ENCODE peak calls at places on chromosome 3, in five cellular contexts. One of them, this sample, is unnamed. For H3K4me1, the result is how much of the 10 kb centered on the place peaks cover.

GRCh38 chr3:100468676-100469075 is 23.7 kb upstream of the TMEM45A start:
- DNase-seq in adrenal gland: no peak
- DNase-seq in PC-9: no peak
- DNase-seq in esophagus squamous epithelium: no peak
- DNase-seq in psoas muscle: no peak
- DNase-seq in this sample: no peak

GRCh38 chr3:10682692-10683091 is 133.3 kb upstream of the SLC6A11 start:
- DNase-seq in adrenal gland: no peak
- DNase-seq in PC-9: no peak
- DNase-seq in esophagus squamous epithelium: no peak
- DNase-seq in psoas muscle: no peak
- DNase-seq in this sample: no peak

GRCh38 chr3:8001307-8001706 is 500.3 kb upstream of the LMCD1 start:
- DNase-seq in adrenal gland: no peak
- DNase-seq in PC-9: no peak
- DNase-seq in esophagus squamous epithelium: no peak
- DNase-seq in psoas muscle: no peak
- DNase-seq in this sample: no peak

GRCh38 chr3:41198526-41198925 is 779 bp upstream of the CTNNB1 start:
- DNase-seq in adrenal gland: peak
- DNase-seq in PC-9: no peak
- DNase-seq in esophagus squamous epithelium: no peak
- DNase-seq in psoas muscle: peak
- DNase-seq in this sample: peak

GRCh38 chr3:98536456-98537017 is 4.8 kb downstream of the GPR15 start:
- DNase-seq in adrenal gland: no peak
- DNase-seq in PC-9: no peak
- DNase-seq in esophagus squamous epithelium: no peak
- DNase-seq in psoas muscle: no peak
- DNase-seq in this sample: no peak

GRCh38 chr3:54506603-54507002 is 384.3 kb downstream of the CACNA2D3 start:
- DNase-seq in adrenal gland: no peak
- DNase-seq in PC-9: no peak
- DNase-seq in esophagus squamous epithelium: no peak
- DNase-seq in psoas muscle: no peak
- DNase-seq in this sample: no peak

GRCh38 chr3:113436794-113437193 is 4.5 kb downstream of the CFAP44 start:
- DNase-seq in adrenal gland: peak
- DNase-seq in PC-9: no peak
- DNase-seq in esophagus squamous epithelium: no peak
- DNase-seq in psoas muscle: no peak
- DNase-seq in this sample: no peak

GRCh38 chr3:66298591-66298990 is 77.8 kb downstream of the SLC25A26 start:
- DNase-seq in adrenal gland: no peak
- DNase-seq in PC-9: no peak
- DNase-seq in esophagus squamous epithelium: no peak
- DNase-seq in psoas muscle: no peak
- DNase-seq in this sample: no peak

GRCh38 chr3:43675593-43675992 is 15.1 kb upstream of the ABHD5 start:
- DNase-seq in adrenal gland: no peak
- DNase-seq in PC-9: no peak
- DNase-seq in esophagus squamous epithelium: no peak
- DNase-seq in psoas muscle: no peak
- DNase-seq in this sample: no peak

GRCh38 chr3:146528954-146529353 is 15.5 kb downstream of the PLSCR1 start:
- DNase-seq in adrenal gland: no peak
- DNase-seq in PC-9: no peak
- DNase-seq in esophagus squamous epithelium: no peak
- DNase-seq in psoas muscle: no peak
- DNase-seq in this sample: no peak

GRCh38 chr3:126529585-126530170 is 5.7 kb downstream of the CHST13 start:
- DNase-seq in adrenal gland: no peak
- DNase-seq in PC-9: no peak
- DNase-seq in esophagus squamous epithelium: no peak
- DNase-seq in psoas muscle: no peak
- DNase-seq in this sample: no peak

GRCh38 chr3:10196389-10197052 is 31.8 kb downstream of the IRAK2 start:
- DNase-seq in adrenal gland: peak
- DNase-seq in PC-9: no peak
- DNase-seq in esophagus squamous epithelium: no peak
- DNase-seq in psoas muscle: peak
- DNase-seq in this sample: no peak

GRCh38 chr3:184562875-184563568 is 1.4 kb downstream of the EPHB3 start:
- DNase-seq in adrenal gland: no peak
- DNase-seq in PC-9: no peak
- DNase-seq in esophagus squamous epithelium: no peak
- DNase-seq in psoas muscle: no peak
- DNase-seq in this sample: no peak

GRCh38 chr3:124268355-124268754 is 276.4 kb upstream of the ROPN1 start:
- DNase-seq in adrenal gland: no peak
- DNase-seq in PC-9: no peak
- DNase-seq in esophagus squamous epithelium: no peak
- DNase-seq in psoas muscle: no peak
- DNase-seq in this sample: no peak

GRCh38 chr3:159586587-159587202 is 401.9 kb upstream of the IL12A start:
- DNase-seq in adrenal gland: peak
- DNase-seq in PC-9: peak
- DNase-seq in esophagus squamous epithelium: no peak
- DNase-seq in psoas muscle: no peak
- DNase-seq in this sample: peak

GRCh38 chr3:131349946-131350347 is 31.6 kb upstream of the NUDT16 start:
- DNase-seq in adrenal gland: peak
- DNase-seq in PC-9: peak
- DNase-seq in esophagus squamous epithelium: no peak
- DNase-seq in psoas muscle: peak
- DNase-seq in this sample: peak

GRCh38 chr3:33001889-33002288 is 50.4 kb downstream of the CCR4 start:
- DNase-seq in adrenal gland: peak
- DNase-seq in PC-9: no peak
- DNase-seq in esophagus squamous epithelium: no peak
- DNase-seq in psoas muscle: no peak
- DNase-seq in this sample: no peak

GRCh38 chr3:175266993-175267960 is 408.1 kb downstream of the NAALADL2 start:
- DNase-seq in adrenal gland: no peak
- DNase-seq in PC-9: no peak
- DNase-seq in esophagus squamous epithelium: no peak
- DNase-seq in psoas muscle: no peak
- DNase-seq in this sample: no peak

GRCh38 chr3:140809326-140809725 is 131.5 kb downstream of the TRIM42 start:
- DNase-seq in adrenal gland: no peak
- DNase-seq in PC-9: no peak
- DNase-seq in esophagus squamous epithelium: no peak
- DNase-seq in psoas muscle: no peak
- DNase-seq in this sample: peak

GRCh38 chr3:131619821-131620220 is 117.0 kb upstream of the MRPL3 start:
- DNase-seq in adrenal gland: no peak
- DNase-seq in PC-9: no peak
- DNase-seq in esophagus squamous epithelium: no peak
- DNase-seq in psoas muscle: no peak
- DNase-seq in this sample: no peak

GRCh38 chr3:149401926-149402310 is 24.5 kb upstream of the TM4SF1 start:
- DNase-seq in adrenal gland: no peak
- DNase-seq in PC-9: no peak
- DNase-seq in esophagus squamous epithelium: no peak
- DNase-seq in psoas muscle: no peak
- DNase-seq in this sample: no peak

GRCh38 chr3:31039145-31039544 is 144.7 kb upstream of the GADL1 start:
- DNase-seq in adrenal gland: no peak
- DNase-seq in PC-9: no peak
- DNase-seq in esophagus squamous epithelium: no peak
- DNase-seq in psoas muscle: no peak
- DNase-seq in this sample: no peak

GRCh38 chr3:143203848-143204247 is 84.3 kb downstream of the CHST2 start:
- DNase-seq in adrenal gland: no peak
- DNase-seq in PC-9: no peak
- DNase-seq in esophagus squamous epithelium: no peak
- DNase-seq in psoas muscle: no peak
- DNase-seq in this sample: no peak

GRCh38 chr3:136251511-136251910 is 1.4 kb downstream of the PCCB start:
- DNase-seq in adrenal gland: no peak
- DNase-seq in PC-9: no peak
- DNase-seq in esophagus squamous epithelium: no peak
- DNase-seq in psoas muscle: no peak
- DNase-seq in this sample: no peak

GRCh38 chr3:449711-450110 is 253.1 kb downstream of the CHL1 start:
- DNase-seq in adrenal gland: no peak
- DNase-seq in PC-9: no peak
- DNase-seq in esophagus squamous epithelium: no peak
- DNase-seq in psoas muscle: no peak
- DNase-seq in this sample: no peak

GRCh38 chr3:132288357-132288756 is 28.9 kb upstream of the ACP3 start:
- DNase-seq in adrenal gland: no peak
- DNase-seq in PC-9: no peak
- DNase-seq in esophagus squamous epithelium: no peak
- DNase-seq in psoas muscle: no peak
- DNase-seq in this sample: no peak

GRCh38 chr3:129756871-129757270 is 136.6 kb downstream of the TMCC1 start:
- DNase-seq in adrenal gland: no peak
- DNase-seq in PC-9: no peak
- DNase-seq in esophagus squamous epithelium: no peak
- DNase-seq in psoas muscle: no peak
- DNase-seq in this sample: no peak

GRCh38 chr3:38397320-38397719 is 50.7 kb downstream of the XYLB start:
- DNase-seq in adrenal gland: no peak
- DNase-seq in PC-9: peak
- DNase-seq in esophagus squamous epithelium: no peak
- DNase-seq in psoas muscle: no peak
- DNase-seq in this sample: no peak

GRCh38 chr3:52319921-52320595 is 3.9 kb downstream of the DNAH1 start:
- DNase-seq in adrenal gland: no peak
- DNase-seq in PC-9: no peak
- DNase-seq in esophagus squamous epithelium: no peak
- DNase-seq in psoas muscle: no peak
- DNase-seq in this sample: no peak

GRCh38 chr3:160822931-160823330 is 66.9 kb downstream of the PPM1L start:
- DNase-seq in adrenal gland: no peak
- DNase-seq in PC-9: no peak
- DNase-seq in esophagus squamous epithelium: no peak
- DNase-seq in psoas muscle: no peak
- DNase-seq in this sample: peak

GRCh38 chr3:21920431-21920830 is 169.4 kb upstream of the ZNF385D start:
- DNase-seq in adrenal gland: no peak
- DNase-seq in PC-9: no peak
- DNase-seq in esophagus squamous epithelium: no peak
- DNase-seq in psoas muscle: no peak
- DNase-seq in this sample: no peak

DNA sequence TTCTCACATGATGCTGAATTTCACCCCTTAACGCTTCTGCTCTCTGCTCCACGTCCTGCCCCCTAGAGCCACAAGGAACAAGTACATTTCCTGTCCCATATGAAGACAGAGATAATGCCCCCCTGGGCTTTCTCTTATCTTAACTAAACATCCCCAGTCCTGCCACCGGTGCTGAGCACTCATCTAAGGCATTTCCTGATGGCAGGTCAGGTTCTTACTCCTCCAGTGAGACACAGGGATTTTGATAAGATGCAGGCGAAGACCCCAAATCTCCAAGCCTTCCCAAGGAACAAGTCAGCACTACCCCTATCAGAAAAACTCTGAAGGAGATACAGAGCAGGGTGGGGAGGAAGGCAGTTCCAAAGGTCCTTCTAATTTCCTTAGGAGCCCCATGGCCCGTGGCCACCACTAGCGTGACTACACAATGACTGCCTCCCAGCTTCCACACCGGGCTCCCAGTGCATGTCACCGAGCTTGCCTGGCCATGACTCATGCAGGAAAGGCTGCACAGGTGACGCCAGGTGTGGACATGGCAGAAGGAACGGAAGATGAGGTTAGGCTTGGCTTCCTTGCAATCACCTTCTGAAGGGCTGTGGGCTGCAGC is 152.9 kb downstream of the XXYLT1 start:
- DNase-seq in adrenal gland: peak
- DNase-seq in PC-9: peak
- DNase-seq in esophagus squamous epithelium: no peak
- DNase-seq in psoas muscle: no peak
- DNase-seq in this sample: no peak
- TF ChIP-seq CTCF in adrenal gland: peak
- TF ChIP-seq CTCF in PC-9: peak
- TF ChIP-seq CTCF in esophagus squamous epithelium: no peak
- TF ChIP-seq CTCF in psoas muscle: no peak
- TF ChIP-seq CTCF in this sample: no peak

DNA sequence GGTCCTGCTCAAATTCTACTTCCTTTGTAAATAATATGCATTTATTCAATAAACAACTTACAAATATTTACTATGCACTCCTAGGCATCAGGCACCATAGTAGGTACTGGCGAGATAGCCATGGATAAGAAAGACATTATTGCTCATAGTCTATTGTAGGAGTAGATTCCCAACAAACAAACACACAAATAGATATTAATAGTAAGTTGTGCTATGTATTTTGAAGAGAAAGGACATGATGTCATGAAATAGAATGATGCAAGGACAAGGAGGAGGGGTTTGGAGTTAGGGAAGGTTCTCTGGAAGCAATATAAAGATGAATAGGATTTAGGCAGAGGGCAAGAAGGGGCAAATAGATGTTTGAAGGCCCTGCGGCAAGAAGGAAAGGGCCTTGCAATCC is 232.0 kb upstream of the TPRG1 start:
- DNase-seq in adrenal gland: no peak
- DNase-seq in PC-9: no peak
- DNase-seq in esophagus squamous epithelium: no peak
- DNase-seq in psoas muscle: no peak
- DNase-seq in this sample: no peak
- H3K4me3 ChIP-seq in adrenal gland: no peak
- H3K4me3 ChIP-seq in PC-9: no peak
- H3K4me3 ChIP-seq in esophagus squamous epithelium: no peak
- H3K4me3 ChIP-seq in psoas muscle: no peak
- H3K4me3 ChIP-seq in this sample: no peak

GRCh38 chr3:121998588-121999473 is 23.2 kb downstream of the ILDR1 start:
- DNase-seq in adrenal gland: no peak
- DNase-seq in PC-9: no peak
- DNase-seq in esophagus squamous epithelium: no peak
- DNase-seq in psoas muscle: no peak
- DNase-seq in this sample: no peak
- H3K4me1 ChIP-seq in adrenal gland: under half
- H3K4me1 ChIP-seq in PC-9: under half
- H3K4me1 ChIP-seq in esophagus squamous epithelium: under half
- H3K4me1 ChIP-seq in psoas muscle: under half
- H3K4me1 ChIP-seq in this sample: under half

DNA sequence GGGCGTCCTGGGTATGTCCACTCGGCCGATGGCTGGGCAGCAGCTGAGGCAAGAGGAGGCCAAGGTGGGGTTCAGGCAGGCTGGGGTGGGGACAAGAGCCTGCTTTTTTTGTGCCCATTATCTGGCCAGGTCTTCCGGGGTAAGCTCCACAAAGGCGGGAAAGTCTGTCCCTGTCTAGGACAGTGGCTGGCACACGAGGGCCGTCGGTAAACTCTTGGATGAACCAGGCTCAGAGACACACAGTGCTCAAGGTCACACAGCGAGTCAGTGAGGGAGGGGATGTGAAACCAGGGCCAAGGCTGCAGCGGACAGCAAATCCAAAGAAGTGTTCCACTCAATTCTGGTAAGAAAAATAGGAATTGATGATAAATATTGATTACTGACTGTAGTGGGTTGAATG is 2.9 kb downstream of the DNAJB8 start:
- DNase-seq in adrenal gland: no peak
- DNase-seq in PC-9: no peak
- DNase-seq in esophagus squamous epithelium: no peak
- DNase-seq in psoas muscle: no peak
- DNase-seq in this sample: no peak
- TF ChIP-seq CTCF in adrenal gland: no peak
- TF ChIP-seq CTCF in PC-9: no peak
- TF ChIP-seq CTCF in esophagus squamous epithelium: no peak
- TF ChIP-seq CTCF in psoas muscle: no peak
- TF ChIP-seq CTCF in this sample: no peak

This sample was measured in BE2C.